ENCODE peak calls at places on chromosomes 4 and X, in six cellular contexts. T, F, U, G, S and M are unnamed samples.

GRCh38 chrX:31445542-31445941 is 373.7 kb upstream of the FTHL17 start:
- DNase-seq in T (no peak), F (no peak), U (no peak), G (no peak), S (no peak), M (no peak)

GRCh38 chrX:48511561-48511960 is 2.8 kb downstream of the PORCN start:
- DNase-seq in T (no peak), F (no peak), U (no peak), G (peak), S (no peak), M (no peak)

GRCh38 chr4:145735330-145735638 is 55.3 kb downstream of the C4orf51 start:
- DNase-seq in T (peak), F (no peak), U (no peak), G (no peak), S (no peak), M (no peak)

GRCh38 chrX:101071585-101071984 is 7.1 kb upstream of the TMEM35A start:
- DNase-seq in T (no peak), F (no peak), U (no peak), G (peak), S (no peak), M (no peak)

GRCh38 chr4:77538574-77539157 is 67.0 kb upstream of the CXCL13 start:
- DNase-seq in T (no peak), F (no peak), U (no peak), G (peak), S (no peak), M (no peak)

GRCh38 chrX:138006176-138006575 is 440.2 kb downstream of the ZIC3 start:
- DNase-seq in T (no peak), F (no peak), U (no peak), G (no peak), S (no peak), M (no peak)

GRCh38 chrX:71147496-71148277 is 3.0 kb downstream of the NLGN3 start:
- DNase-seq in T (no peak), F (no peak), U (no peak), G (no peak), S (peak), M (no peak)

GRCh38 chr4:169037491-169037890 is 27.4 kb upstream of the CBR4 start:
- DNase-seq in T (no peak), F (no peak), U (no peak), G (no peak), S (no peak), M (no peak)

GRCh38 chrX:112643721-112644120 is 36.0 kb downstream of the LHFPL1 start:
- DNase-seq in T (no peak), F (no peak), U (no peak), G (no peak), S (no peak), M (no peak)

GRCh38 chr4:32258986-32259385 is 1538.8 kb downstream of the PCDH7 start:
- DNase-seq in T (no peak), F (no peak), U (no peak), G (no peak), S (no peak), M (no peak)

GRCh38 chr4:14529653-14530052 is 472.6 kb upstream of the CPEB2 start:
- DNase-seq in T (no peak), F (no peak), U (no peak), G (peak), S (no peak), M (no peak)

GRCh38 chrX:255923-256331 is 25.3 kb upstream of the PLCXD1 start:
- DNase-seq in T (no peak), F (no peak), U (no peak), G (no peak), S (no peak), M (no peak)

GRCh38 chrX:114152130-114152529 is 431.8 kb upstream of the HTR2C start:
- DNase-seq in T (no peak), F (no peak), U (no peak), G (peak), S (no peak), M (no peak)

GRCh38 chr4:87354168-87355102 is 31.8 kb upstream of the HSD17B13 start:
- DNase-seq in T (no peak), F (no peak), U (no peak), G (no peak), S (no peak), M (no peak)

GRCh38 chr4:24999392-25000104 is 31.2 kb downstream of the LGI2 start:
- DNase-seq in T (no peak), F (no peak), U (no peak), G (no peak), S (peak), M (no peak)

GRCh38 chr4:38728651-38729141 is 54.1 kb downstream of the TLR10 start:
- DNase-seq in T (no peak), F (no peak), U (no peak), G (peak), S (no peak), M (no peak)

GRCh38 chrX:5390376-5390775 is 838.3 kb downstream of the NLGN4X start:
- DNase-seq in T (no peak), F (no peak), U (no peak), G (no peak), S (no peak), M (no peak)

GRCh38 chrX:65772842-65773241 is 105.4 kb downstream of the MSN start:
- DNase-seq in T (no peak), F (no peak), U (no peak), G (no peak), S (no peak), M (no peak)

GRCh38 chr4:4782969-4783368 is 76.5 kb upstream of the MSX1 start:
- DNase-seq in T (no peak), F (no peak), U (no peak), G (no peak), S (no peak), M (no peak)

GRCh38 chr4:153987291-153987690 is 198.4 kb upstream of the SFRP2 start:
- DNase-seq in T (no peak), F (no peak), U (no peak), G (no peak), S (no peak), M (no peak)

GRCh38 chr4:54556081-54556480 is 101.7 kb upstream of the KIT start:
- DNase-seq in T (no peak), F (no peak), U (no peak), G (peak), S (no peak), M (no peak)

GRCh38 chr4:105122334-105122733 is 24.3 kb upstream of the TET2 start:
- DNase-seq in T (no peak), F (no peak), U (no peak), G (no peak), S (no peak), M (no peak)

GRCh38 chrX:37434362-37434761 is 85.2 kb downstream of the PRRG1 start:
- DNase-seq in T (no peak), F (no peak), U (no peak), G (peak), S (no peak), M (no peak)

GRCh38 chr4:172143605-172144314 is 330.6 kb downstream of the GALNTL6 start:
- DNase-seq in T (no peak), F (no peak), U (no peak), G (peak), S (no peak), M (no peak)

GRCh38 chr4:113657834-113658233 is 103.7 kb downstream of the CAMK2D start:
- DNase-seq in T (no peak), F (no peak), U (no peak), G (no peak), S (no peak), M (no peak)

GRCh38 chr4:70721747-70722146 is at the start of gene RUFY3:
- DNase-seq in T (peak), F (no peak), U (no peak), G (peak), S (no peak), M (no peak)

GRCh38 chr4:27318740-27319139 is 458.1 kb downstream of the STIM2 start:
- DNase-seq in T (peak), F (no peak), U (no peak), G (peak), S (peak), M (no peak)